ENCODE peak calls at places on chromosome 19, in seven cellular contexts. P, K, S, H, D, N and G are unnamed samples.

GRCh38 chr19:5932593-5933262 is 18.7 kb downstream of the CAPS start:
- DNase-seq in P (no peak), N (no peak), S (no peak), K (no peak), H (no peak), D (no peak), G (no peak)

GRCh38 chr19:35739275-35740107 is 2.8 kb downstream of the IGFLR1 start:
- DNase-seq in H (no peak), K (no peak), N (no peak), P (no peak), S (no peak), D (no peak), G (no peak)

GRCh38 chr19:1467512-1468273 is 11.3 kb downstream of the C19orf25 start:
- DNase-seq in H (no peak), K (no peak), S (no peak), D (no peak), P (no peak), N (no peak), G (peak)

GRCh38 chr19:50406829-50407228 is 11.9 kb upstream of the SPIB start:
- DNase-seq in D (no peak), H (no peak), P (no peak), K (no peak), S (no peak), N (no peak), G (no peak)

GRCh38 chr19:10936661-10937084 is 8.1 kb downstream of the TIMM29 start:
- DNase-seq in K (peak), D (peak), H (no peak), P (peak), S (peak), N (peak), G (no peak)

GRCh38 chr19:31874313-31874712 is 471.1 kb upstream of the ZNF507 start:
- DNase-seq in N (no peak), H (no peak), P (no peak), D (no peak), S (no peak), K (no peak), G (no peak)

GRCh38 chr19:2922987-2923386 is 21.8 kb downstream of the ZNF77 start:
- DNase-seq in K (no peak), H (peak), D (peak), P (no peak), N (no peak), S (no peak), G (no peak)

GRCh38 chr19:23526302-23526701 is 131.0 kb upstream of the ZNF91 start:
- DNase-seq in H (no peak), P (no peak), S (no peak), N (no peak), K (no peak), D (no peak), G (no peak)

GRCh38 chr19:11754663-11755062 is 12.1 kb upstream of the ZNF441 start:
- DNase-seq in D (no peak), N (no peak), H (no peak), K (no peak), P (no peak), S (no peak), G (no peak)

GRCh38 chr19:31470229-31470939 is 121.1 kb upstream of the TSHZ3 start:
- DNase-seq in K (no peak), P (no peak), H (no peak), D (no peak), N (no peak), S (no peak), G (no peak)

GRCh38 chr19:3250675-3251074 is 26.2 kb downstream of the CELF5 start:
- DNase-seq in S (no peak), P (no peak), D (no peak), N (no peak), H (no peak), K (no peak), G (no peak)

GRCh38 chr19:50703915-50704548 is 15.6 kb downstream of the SHANK1 start:
- DNase-seq in N (no peak), D (no peak), S (no peak), H (no peak), K (no peak), P (peak), G (peak)

GRCh38 chr19:50435627-50436026 is 2.9 kb downstream of the MYBPC2 start:
- DNase-seq in H (no peak), K (no peak), S (no peak), D (no peak), P (no peak), N (no peak), G (no peak)

GRCh38 chr19:1172353-1173159 is 1.5 kb downstream of the SBNO2 start:
- DNase-seq in N (peak), H (peak), S (no peak), K (no peak), P (no peak), D (peak), G (peak)

GRCh38 chr19:10315335-10316214 is at the start of gene FDX2:
- DNase-seq in S (peak), D (peak), H (peak), K (no peak), P (peak), N (peak), G (peak)

GRCh38 chr19:39435499-39436349 is at the start of gene RPS16:
- DNase-seq in S (peak), N (peak), D (peak), H (peak), K (peak), P (peak), G (peak)

GRCh38 chr19:2567580-2567979 is 91.7 kb downstream of the GADD45B start:
- DNase-seq in N (no peak), K (no peak), D (no peak), H (no peak), S (no peak), P (no peak), G (peak)

GRCh38 chr19:40398417-40399056 is 8.6 kb upstream of the HIPK4 start:
- DNase-seq in H (no peak), D (no peak), S (peak), K (no peak), N (peak), P (no peak), G (no peak)

GRCh38 chr19:23436318-23436717 is 41.0 kb upstream of the ZNF91 start:
- DNase-seq in H (no peak), D (no peak), P (no peak), S (no peak), K (no peak), N (no peak), G (no peak)

GRCh38 chr19:14395710-14396338 is 14.6 kb downstream of the ADGRE5 start:
- DNase-seq in P (no peak), N (no peak), D (no peak), H (no peak), S (no peak), K (no peak), G (no peak)

GRCh38 chr19:53980553-53981407 is 10.7 kb upstream of the CACNG6 start:
- DNase-seq in D (peak), P (peak), N (peak), K (no peak), H (no peak), S (peak), G (peak)

GRCh38 chr19:50242586-50242985 is 39.2 kb downstream of the MYH14 start:
- DNase-seq in P (no peak), D (no peak), S (no peak), K (no peak), N (no peak), H (no peak), G (no peak)

GRCh38 chr19:56153507-56153906 is 12.4 kb downstream of the ZNF444 start:
- DNase-seq in H (no peak), K (no peak), N (no peak), S (no peak), P (no peak), D (no peak), G (no peak)

GRCh38 chr19:35013820-35014754 is 14.0 kb downstream of the GRAMD1A start:
- DNase-seq in H (no peak), S (no peak), D (no peak), N (no peak), P (no peak), K (no peak), G (no peak)

GRCh38 chr19:43469160-43469480 is 3.7 kb upstream of the LYPD3 start:
- DNase-seq in H (no peak), S (no peak), P (no peak), D (no peak), K (no peak), N (no peak), G (no peak)

GRCh38 chr19:42076375-42076944 is 494 bp downstream of the ZNF574 start:
- DNase-seq in S (no peak), P (peak), K (no peak), N (no peak), H (peak), D (no peak), G (peak)

GRCh38 chr19:50798116-50798942 is 8.1 kb downstream of the ACP4 start:
- DNase-seq in D (no peak), K (no peak), H (no peak), N (no peak), S (no peak), P (no peak), G (no peak)

GRCh38 chr19:42411581-42412178 is 15.5 kb downstream of the LIPE start:
- DNase-seq in K (no peak), D (no peak), H (no peak), S (no peak), P (no peak), N (no peak), G (no peak)

GRCh38 chr19:7109678-7110289 is 40.3 kb downstream of the ZNF557 start:
- DNase-seq in N (no peak), P (no peak), D (no peak), S (peak), H (no peak), K (no peak), G (no peak)

GRCh38 chr19:6800991-6801396 is 28.5 kb downstream of the VAV1 start:
- DNase-seq in N (peak), D (peak), P (peak), K (no peak), H (no peak), S (no peak), G (no peak)

GRCh38 chr19:31378404-31378803 is 29.2 kb upstream of the TSHZ3 start:
- DNase-seq in D (peak), H (no peak), K (peak), N (peak), S (no peak), P (no peak), G (peak)

GRCh38 chr19:44212865-44213346 is 574 bp downstream of the ZNF227 start:
- DNase-seq in K (no peak), P (no peak), H (no peak), S (no peak), N (peak), D (peak), G (no peak)

GRCh38 chr19:35868172-35868822 is at the start of gene APLP1:
- DNase-seq in P (peak), N (no peak), K (no peak), H (peak), S (no peak), D (no peak), G (peak)

GRCh38 chr19:29323046-29323971 is 110.4 kb upstream of the UQCRFS1 start:
- DNase-seq in D (no peak), K (no peak), P (no peak), S (no peak), H (no peak), N (no peak), G (no peak)
- H3K4me3 ChIP-seq in D (no peak), K (no peak), P (no peak), S (no peak), H (no peak), N (no peak), G (no peak)

GRCh38 chr19:18159810-18160209 is 6.8 kb downstream of the PIK3R2 start:
- DNase-seq in D (no peak), K (no peak), S (no peak), P (no peak), H (no peak), N (no peak), G (no peak)

GRCh38 chr19:18160792-18161690 is 8.1 kb downstream of the PIK3R2 start:
- DNase-seq in D (peak), S (no peak), P (peak), H (peak), N (peak), K (no peak), G (peak)

GRCh38 chr19:18160441-18160791 is 7.5 kb downstream of the PIK3R2 start:
- DNase-seq in N (no peak), H (no peak), S (no peak), K (no peak), P (no peak), D (no peak), G (no peak)

GRCh38 chr19:18164072-18164471 is 9.5 kb upstream of the IFI30 start:
- DNase-seq in K (no peak), S (no peak), N (no peak), D (no peak), P (no peak), H (no peak), G (no peak)

DNA sequence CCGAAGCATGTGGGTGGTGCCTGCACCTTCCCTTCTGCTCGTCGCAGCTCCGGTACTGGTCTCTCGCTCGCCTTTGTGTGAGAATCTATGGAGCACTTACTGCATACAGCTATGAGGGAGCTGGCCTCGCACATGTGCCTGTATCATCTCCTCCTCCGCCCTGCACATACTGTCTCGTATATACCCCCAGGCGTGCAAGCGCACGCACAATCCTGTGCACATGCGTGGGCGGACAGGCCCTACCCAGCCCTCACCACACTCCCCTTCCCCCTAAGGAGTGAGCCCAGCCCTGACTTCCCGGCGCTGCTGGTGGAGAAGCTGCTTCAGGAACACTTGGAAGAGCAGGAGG is 8.7 kb downstream of the PIK3R2 start:
- DNase-seq in N (no peak), D (no peak), K (no peak), H (no peak), S (no peak), P (no peak), G (no peak)
- H3K4me3 ChIP-seq in N (no peak), D (no peak), K (no peak), H (peak), S (no peak), P (peak), G (peak)

DNA sequence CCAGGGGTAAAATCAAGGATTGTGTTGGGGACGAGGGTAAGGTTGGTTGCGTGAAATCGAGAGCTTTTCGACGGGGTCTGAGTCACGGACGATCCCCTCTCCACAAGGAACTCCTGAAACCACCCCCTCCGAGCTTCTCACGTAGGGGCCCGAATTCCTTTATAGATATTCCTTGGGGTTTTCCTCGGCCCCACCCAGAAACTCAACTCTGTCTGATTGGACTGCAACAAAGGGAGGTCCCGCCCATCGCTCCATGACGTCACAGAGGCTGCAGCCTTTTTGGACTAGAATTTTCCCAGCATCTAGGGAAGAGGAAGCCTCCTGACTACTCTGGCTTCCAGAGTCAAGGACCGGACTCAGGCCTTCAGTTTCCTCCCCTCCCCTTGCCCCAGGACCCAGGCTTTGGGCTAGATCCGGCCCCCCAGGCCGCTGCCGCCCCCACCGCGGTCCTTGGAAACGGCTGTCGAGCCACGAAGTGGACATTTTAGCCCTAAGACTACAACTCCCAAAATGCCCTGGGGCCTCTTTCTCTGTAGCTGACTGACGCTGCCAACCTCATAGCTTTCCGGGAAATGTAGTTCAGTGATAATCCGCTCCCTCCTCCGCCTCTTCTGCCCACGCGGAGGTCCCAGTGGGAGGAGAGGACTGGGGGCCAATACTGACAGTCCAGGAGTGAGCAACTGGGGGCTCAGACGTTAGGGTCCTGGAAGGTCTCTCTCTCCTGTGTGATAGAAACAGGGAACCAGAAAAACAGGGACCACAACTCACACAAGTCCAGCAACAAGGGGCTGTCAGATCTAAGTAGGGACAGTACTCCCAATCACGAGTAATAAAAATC is at the start of gene IZUMO1:
- DNase-seq in K (peak), N (peak), S (peak), D (peak), P (peak), H (peak), G (peak)
- H3K4me3 ChIP-seq in K (peak), N (peak), S (peak), D (peak), P (peak), H (peak), G (peak)

GRCh38 chr19:12783226-12783848 is 7.9 kb upstream of the JUNB start:
- DNase-seq in H (peak), P (no peak), N (no peak), S (no peak), K (no peak), D (no peak), G (no peak)

GRCh38 chr19:12782174-12782423 is 6.7 kb upstream of the HOOK2 start:
- DNase-seq in P (no peak), D (no peak), H (no peak), S (no peak), K (no peak), N (no peak), G (no peak)

GRCh38 chr19:12783849-12784393 is 7.4 kb upstream of the JUNB start:
- DNase-seq in D (no peak), P (no peak), K (no peak), N (no peak), S (no peak), H (peak), G (peak)

GRCh38 chr19:12784394-12784870 is 6.9 kb upstream of the JUNB start:
- DNase-seq in H (no peak), S (no peak), P (no peak), N (no peak), K (no peak), D (peak), G (no peak)

DNA sequence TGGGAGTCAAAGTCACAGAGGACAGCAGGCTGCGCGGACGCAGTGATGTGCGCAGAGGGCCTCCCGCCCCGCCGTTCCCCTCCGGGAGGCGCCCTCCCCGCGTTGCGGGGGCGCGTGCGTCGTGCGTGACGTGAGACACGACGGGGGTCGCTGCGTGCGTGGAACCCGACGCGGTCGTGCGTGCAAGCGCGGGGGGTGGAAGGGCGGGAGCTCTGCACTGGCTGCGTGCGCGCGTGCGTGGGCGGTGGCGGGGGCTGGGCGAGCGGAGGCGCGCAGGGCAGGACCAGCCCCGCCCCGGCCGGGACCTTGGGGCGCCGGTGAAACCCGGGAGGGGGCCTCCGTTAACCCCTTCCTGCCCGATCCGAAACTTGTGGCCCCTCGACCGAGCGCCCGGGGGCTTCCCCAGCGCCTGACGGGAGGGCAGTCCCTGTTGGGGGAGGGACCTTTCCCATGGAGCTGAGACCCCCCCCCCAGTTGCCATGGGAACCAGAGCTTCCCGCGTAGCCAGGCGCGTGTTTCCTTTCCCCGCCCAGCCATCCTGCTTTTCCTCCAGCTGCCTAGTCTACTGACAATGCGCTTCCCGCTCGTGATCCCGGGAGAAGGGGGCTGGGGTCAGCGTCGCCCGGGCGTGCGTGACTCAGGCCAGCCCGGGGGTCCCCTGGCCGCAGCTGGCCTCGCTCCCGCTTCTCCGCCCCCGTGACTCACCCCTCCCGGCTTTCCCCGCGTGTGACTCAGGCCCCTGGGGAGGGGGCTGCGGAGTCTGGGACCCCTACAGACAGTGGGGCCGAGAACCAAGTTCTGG is 7.3 kb upstream of the HOOK2 start:
- DNase-seq in N (peak), P (no peak), H (peak), K (no peak), D (peak), S (no peak), G (peak)
- H3K4me3 ChIP-seq in N (peak), P (peak), H (peak), K (peak), D (peak), S (peak), G (peak)

GRCh38 chr19:58261968-58262921 is 16.5 kb upstream of the ZNF8 start:
- DNase-seq in N (peak), S (no peak), K (no peak), H (no peak), D (no peak), P (no peak), G (no peak)
- H3K4me3 ChIP-seq in N (no peak), S (no peak), K (no peak), H (no peak), D (no peak), P (no peak), G (no peak)

DNA sequence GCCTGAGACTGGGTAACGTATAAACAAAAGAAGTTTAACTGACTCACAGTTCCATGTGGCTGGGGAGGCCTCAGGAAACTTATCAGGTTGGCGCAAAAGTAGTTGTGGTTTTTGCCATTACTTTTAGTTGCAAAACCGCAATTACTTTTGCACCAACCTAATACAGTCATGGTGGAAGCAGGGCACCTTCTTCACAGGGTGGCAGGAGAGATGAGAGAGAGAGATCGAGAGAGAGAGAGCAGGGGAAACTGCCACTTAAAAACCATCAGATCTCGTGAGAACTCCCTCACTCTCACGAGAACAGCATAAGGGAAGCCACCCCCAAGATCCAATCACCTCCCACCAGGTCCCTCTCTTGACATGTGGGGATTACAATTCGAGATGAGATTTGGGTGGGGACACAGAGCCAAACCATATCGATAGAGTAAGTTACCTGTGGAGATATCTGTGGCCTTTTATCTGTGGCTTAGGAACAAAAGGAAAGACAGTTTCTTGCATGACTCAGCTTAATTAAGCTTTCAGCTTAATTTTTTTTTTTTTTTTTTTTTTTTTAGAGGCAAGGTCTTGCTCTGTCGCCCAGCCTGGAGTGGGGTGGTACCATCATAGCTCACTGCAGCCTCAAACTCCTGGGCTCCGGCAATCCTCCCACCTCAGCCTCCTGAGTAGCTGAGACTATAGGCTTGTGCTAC is 7.6 kb upstream of the CABP5 start:
- DNase-seq in K (no peak), N (no peak), S (no peak), P (no peak), D (no peak), H (no peak), G (no peak)
- H3K4me3 ChIP-seq in K (no peak), N (no peak), S (no peak), P (no peak), D (no peak), H (no peak), G (no peak)